ENCODE peak calls at places on chromosomes 7 and 10, in four cellular contexts. One of them, this sample, is unnamed.

GRCh38 chr7:46806856-46807255 is 775.1 kb downstream of the TNS3 start:
- DNase-seq in fibroblast of lung: no peak
- DNase-seq in colonic mucosa: no peak
- DNase-seq in CD8-positive, alpha-beta T cell: no peak
- DNase-seq in this sample: no peak

GRCh38 chr10:110360857-110361474 is 56.2 kb upstream of the SMNDC1 start:
- DNase-seq in CD8-positive, alpha-beta T cell: no peak
- DNase-seq in colonic mucosa: no peak
- DNase-seq in fibroblast of lung: no peak
- DNase-seq in this sample: no peak

GRCh38 chr7:4960363-4960762 is 1.4 kb upstream of the MMD2 start:
- DNase-seq in colonic mucosa: no peak
- DNase-seq in fibroblast of lung: no peak
- DNase-seq in CD8-positive, alpha-beta T cell: no peak
- DNase-seq in this sample: no peak

GRCh38 chr7:143492043-143492471 is 14.4 kb downstream of the TAS2R41 start:
- DNase-seq in fibroblast of lung: peak; percentile 80
- DNase-seq in CD8-positive, alpha-beta T cell: no peak
- DNase-seq in colonic mucosa: no peak
- DNase-seq in this sample: no peak

GRCh38 chr10:122333037-122333436 is 41.5 kb upstream of the PLEKHA1 start:
- DNase-seq in colonic mucosa: no peak
- DNase-seq in fibroblast of lung: no peak
- DNase-seq in CD8-positive, alpha-beta T cell: no peak
- DNase-seq in this sample: no peak

GRCh38 chr7:112262804-112263203 is 56.3 kb downstream of the ZNF277 start:
- DNase-seq in CD8-positive, alpha-beta T cell: no peak
- DNase-seq in fibroblast of lung: no peak
- DNase-seq in colonic mucosa: no peak
- DNase-seq in this sample: no peak

GRCh38 chr10:3763035-3763456 is 22.0 kb downstream of the KLF6 start:
- DNase-seq in colonic mucosa: peak; percentile 46
- DNase-seq in fibroblast of lung: peak; percentile 81
- DNase-seq in CD8-positive, alpha-beta T cell: no peak
- DNase-seq in this sample: no peak

GRCh38 chr10:124283215-124284046 is 135.3 kb downstream of the OAT start:
- DNase-seq in fibroblast of lung: no peak
- DNase-seq in colonic mucosa: no peak
- DNase-seq in CD8-positive, alpha-beta T cell: no peak
- DNase-seq in this sample: no peak

GRCh38 chr7:118855290-118855689 is 630.8 kb downstream of the ANKRD7 start:
- DNase-seq in colonic mucosa: no peak
- DNase-seq in fibroblast of lung: no peak
- DNase-seq in CD8-positive, alpha-beta T cell: no peak
- DNase-seq in this sample: no peak

GRCh38 chr7:94375713-94376112 is 19.0 kb upstream of the COL1A2 start:
- DNase-seq in CD8-positive, alpha-beta T cell: no peak
- DNase-seq in fibroblast of lung: peak; percentile 99
- DNase-seq in colonic mucosa: no peak
- DNase-seq in this sample: no peak

GRCh38 chr10:52447931-52448353 is 133.9 kb downstream of the DKK1 start:
- DNase-seq in fibroblast of lung: peak; percentile 50
- DNase-seq in colonic mucosa: no peak
- DNase-seq in CD8-positive, alpha-beta T cell: no peak
- DNase-seq in this sample: no peak

DNA sequence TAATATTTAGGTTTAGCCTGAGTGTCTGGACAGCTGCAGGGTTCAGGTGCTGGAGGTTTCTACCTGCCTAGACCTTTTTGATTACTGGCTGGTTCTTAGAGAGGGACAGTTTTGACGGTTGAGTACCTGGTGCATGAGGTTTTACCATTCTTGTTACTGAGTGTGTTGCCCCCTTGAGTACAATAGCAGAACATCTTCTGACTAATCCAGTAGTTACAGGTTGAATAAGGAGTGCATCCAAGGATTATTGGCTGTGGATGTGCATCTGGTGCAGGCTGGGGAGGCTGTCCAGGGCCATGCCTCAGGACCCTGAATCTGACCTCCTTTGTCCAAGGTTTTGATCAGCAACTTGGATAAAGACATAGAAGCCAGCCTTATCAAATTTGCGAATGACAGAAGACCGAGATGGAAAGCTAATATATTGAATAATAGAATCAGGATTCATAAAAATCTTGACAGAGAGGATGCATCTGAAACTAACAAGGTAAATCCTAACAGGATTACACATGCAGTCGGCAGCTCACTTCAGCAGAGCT is 23.1 kb downstream of the PLPP4 start:
- DNase-seq in colonic mucosa: no peak
- DNase-seq in CD8-positive, alpha-beta T cell: no peak
- DNase-seq in fibroblast of lung: peak; percentile 29
- DNase-seq in this sample: no peak
- TF ChIP-seq CTCF in colonic mucosa: no peak
- TF ChIP-seq CTCF in CD8-positive, alpha-beta T cell: no peak
- TF ChIP-seq CTCF in fibroblast of lung: no peak
- TF ChIP-seq CTCF in this sample: no peak

GRCh38 chr7:29290829-29291228 is 96.3 kb downstream of the CHN2 start:
- DNase-seq in colonic mucosa: no peak
- DNase-seq in fibroblast of lung: no peak
- DNase-seq in CD8-positive, alpha-beta T cell: no peak
- DNase-seq in this sample: no peak
- H3K4me1 ChIP-seq in colonic mucosa: peaks cover 7% of the 10 kb centered on the region
- H3K4me1 ChIP-seq in fibroblast of lung: no peaks in the 10 kb centered on the region
- H3K4me1 ChIP-seq in CD8-positive, alpha-beta T cell: no peaks in the 10 kb centered on the region
- H3K4me1 ChIP-seq in this sample: no peaks in the 10 kb centered on the region

GRCh38 chr10:44341901-44342300 is 43.0 kb downstream of the CXCL12 start:
- DNase-seq in CD8-positive, alpha-beta T cell: no peak
- DNase-seq in fibroblast of lung: no peak
- DNase-seq in colonic mucosa: no peak
- DNase-seq in this sample: no peak

GRCh38 chr10:44347609-44348400 is 37.1 kb downstream of the CXCL12 start:
- DNase-seq in colonic mucosa: no peak
- DNase-seq in fibroblast of lung: no peak
- DNase-seq in CD8-positive, alpha-beta T cell: no peak
- DNase-seq in this sample: no peak

GRCh38 chr10:44340557-44340956 is 44.3 kb downstream of the CXCL12 start:
- DNase-seq in colonic mucosa: no peak
- DNase-seq in CD8-positive, alpha-beta T cell: no peak
- DNase-seq in fibroblast of lung: peak; percentile 5
- DNase-seq in this sample: no peak

GRCh38 chr10:44344727-44345126 is 40.2 kb downstream of the CXCL12 start:
- DNase-seq in fibroblast of lung: no peak
- DNase-seq in colonic mucosa: no peak
- DNase-seq in CD8-positive, alpha-beta T cell: no peak
- DNase-seq in this sample: no peak

GRCh38 chr10:44343836-44344235 is 41.1 kb downstream of the CXCL12 start:
- DNase-seq in colonic mucosa: no peak
- DNase-seq in fibroblast of lung: no peak
- DNase-seq in CD8-positive, alpha-beta T cell: no peak
- DNase-seq in this sample: no peak
- TF ChIP-seq CTCF in colonic mucosa: no peak
- TF ChIP-seq CTCF in fibroblast of lung: no peak
- TF ChIP-seq CTCF in CD8-positive, alpha-beta T cell: no peak
- TF ChIP-seq CTCF in this sample: no peak

DNA sequence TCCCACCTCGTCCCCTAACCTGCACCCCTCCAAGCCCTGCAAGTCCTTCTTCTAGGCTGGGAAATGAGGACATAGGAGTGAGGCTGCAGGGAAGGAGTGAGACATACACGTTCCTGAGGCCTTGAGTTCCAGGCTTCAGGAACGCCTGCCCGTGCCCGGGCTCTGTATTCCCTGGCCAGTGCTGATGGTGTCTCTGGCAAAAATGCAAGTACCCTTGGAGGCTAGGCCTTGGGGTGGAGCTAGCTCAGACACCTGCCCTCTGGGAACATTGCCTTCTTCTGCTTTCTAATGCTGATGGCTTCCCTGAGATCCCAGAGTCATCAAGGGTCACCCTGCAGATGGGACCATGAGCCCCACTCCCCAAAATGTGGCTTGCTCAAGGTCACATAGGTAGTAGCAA is 76.0 kb downstream of the GRK5 start:
- DNase-seq in fibroblast of lung: no peak
- DNase-seq in colonic mucosa: no peak
- DNase-seq in CD8-positive, alpha-beta T cell: no peak
- DNase-seq in this sample: no peak
- H3K4me1 ChIP-seq in fibroblast of lung: peaks cover 43% of the 10 kb centered on the region
- H3K4me1 ChIP-seq in colonic mucosa: no peaks in the 10 kb centered on the region
- H3K4me1 ChIP-seq in CD8-positive, alpha-beta T cell: peaks cover 47% of the 10 kb centered on the region
- H3K4me1 ChIP-seq in this sample: peaks cover 94% of the 10 kb centered on the region

GRCh38 chr10:131157899-131158298 is 153.6 kb downstream of the TCERG1L start:
- DNase-seq in fibroblast of lung: no peak
- DNase-seq in colonic mucosa: no peak
- DNase-seq in CD8-positive, alpha-beta T cell: no peak
- DNase-seq in this sample: no peak

GRCh38 chr10:131155218-131155902 is 156.2 kb downstream of the TCERG1L start:
- DNase-seq in fibroblast of lung: no peak
- DNase-seq in colonic mucosa: no peak
- DNase-seq in CD8-positive, alpha-beta T cell: no peak
- DNase-seq in this sample: no peak

GRCh38 chr10:131158695-131159094 is 152.8 kb downstream of the TCERG1L start:
- DNase-seq in CD8-positive, alpha-beta T cell: no peak
- DNase-seq in colonic mucosa: no peak
- DNase-seq in fibroblast of lung: no peak
- DNase-seq in this sample: no peak

GRCh38 chr10:131154306-131155025 is 157.1 kb downstream of the TCERG1L start:
- DNase-seq in colonic mucosa: no peak
- DNase-seq in fibroblast of lung: no peak
- DNase-seq in CD8-positive, alpha-beta T cell: no peak
- DNase-seq in this sample: no peak

GRCh38 chr10:131155903-131156285 is 155.6 kb downstream of the TCERG1L start:
- DNase-seq in fibroblast of lung: no peak
- DNase-seq in colonic mucosa: no peak
- DNase-seq in CD8-positive, alpha-beta T cell: no peak
- DNase-seq in this sample: no peak
- TF ChIP-seq CTCF in fibroblast of lung: no peak
- TF ChIP-seq CTCF in colonic mucosa: no peak
- TF ChIP-seq CTCF in CD8-positive, alpha-beta T cell: no peak
- TF ChIP-seq CTCF in this sample: no peak

GRCh38 chr10:34653530-34653929 is 161.6 kb downstream of the PARD3 start:
- DNase-seq in CD8-positive, alpha-beta T cell: no peak
- DNase-seq in fibroblast of lung: no peak
- DNase-seq in colonic mucosa: no peak
- DNase-seq in this sample: no peak
- H3K4me1 ChIP-seq in CD8-positive, alpha-beta T cell: no peaks in the 10 kb centered on the region
- H3K4me1 ChIP-seq in fibroblast of lung: peaks cover 3% of the 10 kb centered on the region
- H3K4me1 ChIP-seq in colonic mucosa: peaks cover 5% of the 10 kb centered on the region
- H3K4me1 ChIP-seq in this sample: no peaks in the 10 kb centered on the region